ENCODE peak calls at places on chromosomes 4 and X, in five cellular contexts. R, N, W, J and S are unnamed samples.

GRCh38 chr4:134308910-134309309 is 107.3 kb upstream of the PABPC4L start:
- DNase-seq in R (no peak), N (no peak), W (no peak), J (no peak), S (no peak)

GRCh38 chrX:36199926-36200325 is 280.4 kb downstream of the CFAP47 start:
- DNase-seq in R (no peak), N (no peak), W (no peak), J (no peak), S (no peak)

GRCh38 chrX:134186362-134187121 is 50.4 kb upstream of the CCDC160 start:
- DNase-seq in R (peak; percentile 87), N (no peak), W (peak; percentile 2), J (peak; percentile 10), S (no peak)

GRCh38 chrX:46750829-46751228 is 8.1 kb downstream of the SLC9A7 start:
- DNase-seq in R (no peak), N (no peak), W (no peak), J (no peak), S (no peak)

GRCh38 chr4:186948361-186949291 is 225.0 kb upstream of the FAT1 start:
- DNase-seq in R (no peak), N (peak; percentile 68), W (no peak), J (no peak), S (peak; percentile 71)

GRCh38 chr4:174018236-174018635 is 265.2 kb downstream of the FBXO8 start:
- DNase-seq in R (no peak), N (no peak), W (no peak), J (no peak), S (no peak)

GRCh38 chr4:152128356-152128755 is 367.5 kb upstream of the GATB start:
- DNase-seq in R (no peak), N (no peak), W (no peak), J (no peak), S (no peak)

GRCh38 chrX:40299028-40299479 is 201.3 kb upstream of the BCOR start:
- DNase-seq in R (no peak), N (peak; percentile 49), W (no peak), J (no peak), S (peak; percentile 20)

GRCh38 chr4:11724731-11725130 is 296.0 kb upstream of the HS3ST1 start:
- DNase-seq in R (no peak), N (no peak), W (no peak), J (peak; percentile 51), S (no peak)

GRCh38 chr4:30716671-30717207 is 3.4 kb upstream of the PCDH7 start:
- DNase-seq in R (peak; percentile 76), N (no peak), W (peak; percentile 12), J (peak; percentile 20), S (peak; percentile 42)

GRCh38 chr4:182240161-182241130 is 2.8 kb upstream of the TENM3 start:
- DNase-seq in R (no peak), N (no peak), W (no peak), J (no peak), S (no peak)

GRCh38 chrX:151896734-151897474 is 15.8 kb upstream of the MAGEA4 start:
- DNase-seq in R (no peak), N (no peak), W (no peak), J (no peak), S (no peak)

GRCh38 chr4:111798840-111799239 is 346.4 kb upstream of the FAM241A start:
- DNase-seq in R (no peak), N (no peak), W (no peak), J (no peak), S (no peak)
- TF ChIP-seq CTCF in R (no peak), N (peak; percentile 75), W (peak; percentile 22), J (peak; percentile 37), S (peak; percentile 15)

GRCh38 chr4:136371231-136371630 is 1161.1 kb downstream of the PCDH18 start:
- DNase-seq in R (no peak), N (no peak), W (no peak), J (no peak), S (no peak)

DNA sequence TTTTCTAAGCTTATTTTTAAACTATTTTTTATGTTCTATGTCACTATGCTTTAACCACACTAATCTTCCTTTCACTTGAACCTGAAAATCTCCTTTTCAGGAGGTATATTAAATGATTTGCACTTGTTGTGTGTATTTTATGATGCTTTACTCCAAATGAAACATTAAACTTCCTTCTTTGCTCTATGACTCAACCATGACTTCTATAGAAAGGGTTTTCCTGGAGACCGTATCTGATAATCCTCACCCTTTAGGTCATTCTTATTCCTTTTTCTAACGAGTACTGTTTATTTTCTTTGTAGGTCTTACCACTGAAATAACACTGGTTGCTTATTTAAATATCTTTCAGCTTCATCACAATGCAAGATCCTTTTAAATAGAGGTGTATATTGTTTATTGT is 1163.2 kb downstream of the PCDH18 start:
- DNase-seq in R (no peak), N (no peak), W (no peak), J (no peak), S (no peak)
- TF ChIP-seq CTCF in R (no peak), N (no peak), W (no peak), J (no peak), S (no peak)

GRCh38 chr4:108126806-108127205 is 41.9 kb downstream of the LEF1 start:
- DNase-seq in R (no peak), N (no peak), W (no peak), J (no peak), S (no peak)

GRCh38 chr4:108135549-108136209 is 33.1 kb downstream of the LEF1 start:
- DNase-seq in R (no peak), N (peak; percentile 86), W (no peak), J (peak; percentile 63), S (no peak)

GRCh38 chr4:108129226-108129625 is 39.5 kb downstream of the LEF1 start:
- DNase-seq in R (no peak), N (no peak), W (no peak), J (no peak), S (no peak)

GRCh38 chr4:108130955-108131354 is 37.8 kb downstream of the LEF1 start:
- DNase-seq in R (no peak), N (peak; percentile 46), W (no peak), J (no peak), S (no peak)
- TF ChIP-seq CTCF in R (no peak), N (peak; percentile 64), W (no peak), J (no peak), S (no peak)

DNA sequence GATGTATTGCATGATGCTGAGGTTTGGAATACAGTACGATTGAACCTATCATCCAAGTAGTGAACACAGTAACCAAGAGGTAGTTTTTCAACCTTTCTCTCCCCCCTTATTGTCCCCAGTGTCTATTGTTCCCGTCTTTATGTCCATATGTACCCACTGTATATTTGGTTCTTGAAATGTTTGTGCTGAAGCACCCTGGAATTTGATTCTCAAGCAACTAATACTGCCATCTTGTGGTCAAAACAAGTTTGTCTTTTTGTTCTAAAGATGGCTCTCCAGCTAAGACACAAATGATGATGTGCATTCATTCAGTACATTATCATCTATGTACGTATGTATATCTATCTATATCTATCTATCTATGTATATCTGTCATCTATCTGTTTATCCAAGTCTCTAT is 33.5 kb upstream of the DCX start:
- DNase-seq in R (peak; percentile 54), N (no peak), W (no peak), J (peak; percentile 35), S (no peak)
- TF ChIP-seq CTCF in R (peak; percentile 61), N (peak; percentile 81), W (peak; percentile 65), J (peak; percentile 67), S (peak; percentile 67)

DNA sequence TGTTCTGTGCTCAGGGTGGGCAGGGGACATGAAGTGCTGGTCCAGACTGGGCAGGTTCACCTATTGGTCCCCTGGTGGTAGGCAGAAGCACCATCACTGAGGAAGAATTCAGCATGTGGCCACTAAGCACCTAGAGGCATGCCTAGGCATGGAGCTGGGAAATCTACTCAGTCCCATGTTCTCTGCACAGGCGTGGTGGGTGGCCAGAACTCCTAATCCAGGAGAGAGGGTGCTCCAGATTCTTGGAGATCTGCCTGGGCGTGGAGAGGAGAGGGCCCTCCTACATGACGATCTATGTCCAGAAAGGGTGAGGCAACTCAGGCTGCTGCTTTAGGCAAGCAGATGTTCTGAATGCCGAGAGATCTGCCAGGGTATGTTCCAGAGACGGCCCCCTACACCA is 44.6 kb upstream of the MAGEC2 start:
- DNase-seq in R (no peak), N (no peak), W (no peak), J (peak; percentile 8), S (no peak)
- TF ChIP-seq CTCF in R (no peak), N (no peak), W (no peak), J (peak; percentile 25), S (no peak)

DNA sequence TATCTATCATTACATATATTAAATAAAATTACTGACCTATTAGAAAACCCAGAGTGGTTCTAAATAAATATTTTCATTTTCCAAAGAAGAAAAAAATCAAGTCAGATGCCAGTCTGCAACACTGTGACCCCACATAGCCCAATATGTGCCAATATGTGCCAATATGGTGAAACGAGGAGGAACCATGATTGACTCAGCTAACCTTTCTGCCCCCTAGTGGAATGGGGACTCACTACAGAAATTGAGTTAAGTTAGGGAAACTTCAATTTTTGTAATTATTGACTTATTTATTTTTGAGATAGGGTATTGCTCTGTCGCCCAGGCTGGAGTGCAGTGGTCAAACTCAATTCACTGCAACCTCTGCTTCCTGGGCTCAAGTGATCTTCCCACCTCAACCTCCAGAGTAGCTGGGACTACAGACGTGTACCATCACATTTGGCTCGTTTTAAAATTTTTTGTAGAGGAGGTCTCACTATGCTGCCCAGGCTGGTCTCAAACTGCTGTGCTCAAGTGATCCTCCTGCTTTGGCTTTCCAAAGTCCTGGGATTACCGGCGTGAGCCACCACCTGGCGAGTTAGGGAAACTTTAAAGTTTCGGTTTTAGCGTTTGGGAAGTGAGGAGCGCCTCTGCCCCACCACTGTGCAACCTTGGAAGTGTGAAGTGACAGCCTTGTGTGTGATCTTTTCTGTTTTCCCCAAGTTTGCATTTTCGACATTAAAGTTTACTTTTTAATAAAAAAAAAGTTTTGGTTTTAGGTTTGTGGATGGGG is 116.8 kb upstream of the SHISA3 start:
- DNase-seq in R (peak; percentile 50), N (no peak), W (no peak), J (no peak), S (no peak)
- TF ChIP-seq CTCF in R (peak; percentile 73), N (peak; percentile 76), W (peak; percentile 61), J (peak; percentile 68), S (peak; percentile 93)

GRCh38 chrX:100895365-100896075 is 21.4 kb upstream of the NOX1 start:
- DNase-seq in R (peak; percentile 35), N (peak; percentile 52), W (peak; percentile 27), J (peak; percentile 93), S (peak; percentile 15)
- TF ChIP-seq CTCF in R (peak; percentile 60), N (peak; percentile 66), W (peak; percentile 73), J (peak; percentile 70), S (no peak)

DNA sequence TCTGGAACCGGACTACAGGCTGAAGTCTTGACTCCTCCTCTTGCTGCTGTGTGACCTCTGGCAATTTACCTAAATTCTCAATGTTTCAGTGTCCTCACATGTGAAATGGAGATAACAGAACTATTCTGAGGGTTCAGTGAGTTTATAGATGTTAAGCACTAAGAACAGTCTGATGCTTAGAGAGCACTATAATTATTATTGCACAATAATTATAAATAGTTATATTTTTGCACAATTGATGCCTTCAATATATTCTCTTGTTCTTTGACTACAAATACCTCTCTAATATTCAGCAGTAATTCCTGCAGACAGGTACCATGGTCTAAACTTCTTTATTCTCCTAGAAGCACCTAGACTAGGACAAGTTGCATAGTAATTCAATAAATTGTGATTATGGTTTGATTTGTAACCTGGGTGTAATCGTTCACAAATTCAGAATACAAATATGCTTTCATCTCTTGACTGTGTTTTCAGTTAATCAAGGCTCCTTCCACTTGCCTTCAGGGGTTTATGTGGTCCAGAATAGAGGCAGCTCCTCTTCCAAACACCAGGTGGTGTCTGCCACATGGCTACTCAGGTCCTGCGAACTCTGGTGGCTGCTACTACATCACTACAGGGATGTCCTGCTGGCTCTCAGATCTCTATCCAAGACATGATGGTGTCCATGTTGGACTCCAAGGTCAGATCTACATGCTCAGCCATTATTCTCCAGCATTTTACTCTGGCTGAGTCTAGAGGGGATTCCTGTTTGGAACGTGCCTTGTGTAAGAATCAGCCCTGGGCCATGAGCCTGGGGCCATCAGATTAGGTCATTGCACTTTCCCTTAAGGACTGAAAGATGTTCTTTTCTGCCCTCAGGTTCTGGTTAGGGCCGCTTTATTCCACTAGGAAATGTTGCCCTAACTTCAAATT is 103.4 kb downstream of the QRFPR start:
- DNase-seq in R (peak; percentile 46), N (peak; percentile 57), W (no peak), J (peak; percentile 11), S (no peak)
- TF ChIP-seq CTCF in R (peak; percentile 48), N (peak; percentile 65), W (peak; percentile 47), J (peak; percentile 45), S (peak; percentile 33)